ENCODE peak calls at places on chromosomes 3 and 15, in five cellular contexts. G is ACHN, A is neural crest cell, M is HFF-Myc, B is GM10248. Z is an unnamed sample.

GRCh38 chr15:42650208-42651066 is 75.0 kb downstream of the STARD9 start:
- DNase-seq in G (peak; percentile 67), M (peak; percentile 86), B (peak; percentile 69), A (peak; percentile 50), Z (peak; percentile 32)

GRCh38 chr3:157231071-157231470 is 71.1 kb upstream of the CCNL1 start:
- DNase-seq in A (no peak), B (no peak), M (no peak), G (no peak), Z (no peak)

GRCh38 chr15:39595621-39596221 is 14.8 kb downstream of the THBS1 start:
- DNase-seq in G (peak; percentile 33), M (no peak), B (no peak), A (no peak), Z (no peak)

GRCh38 chr15:70241561-70242320 is 144.0 kb upstream of the TLE3 start:
- DNase-seq in G (no peak), M (no peak), A (no peak), B (no peak), Z (no peak)

GRCh38 chr3:128993461-128994172 is at the start of gene CFAP92:
- DNase-seq in G (peak; percentile 72), M (no peak), A (peak; percentile 89), B (peak; percentile 94), Z (no peak)

GRCh38 chr3:15815696-15816095 is 17.9 kb upstream of the ANKRD28 start:
- DNase-seq in M (peak; percentile 42), G (peak; percentile 63), B (peak; percentile 15), A (no peak), Z (no peak)

GRCh38 chr15:100111103-100112060 is 230.4 kb downstream of the ADAMTS17 start:
- DNase-seq in G (peak; percentile 22), A (no peak), B (no peak), M (peak; percentile 56), Z (peak; percentile 1)

GRCh38 chr3:188165596-188165995 is 11.6 kb downstream of the LPP start:
- DNase-seq in G (peak; percentile 46), A (no peak), M (no peak), B (no peak), Z (no peak)

GRCh38 chr3:142029052-142029642 is 120.2 kb downstream of the TFDP2 start:
- DNase-seq in A (no peak), B (peak; percentile 49), G (no peak), M (no peak), Z (no peak)

GRCh38 chr15:59933607-59934006 is 70.5 kb upstream of the FOXB1 start:
- DNase-seq in A (no peak), M (no peak), B (no peak), G (peak; percentile 45), Z (no peak)

GRCh38 chr3:94115482-94115881 is 52.6 kb downstream of the NSUN3 start:
- DNase-seq in B (no peak), G (peak; percentile 35), A (peak; percentile 4), M (peak; percentile 27), Z (no peak)

GRCh38 chr3:101122678-101123077 is 129.5 kb upstream of the ABI3BP start:
- DNase-seq in A (no peak), G (no peak), B (no peak), M (no peak), Z (no peak)

GRCh38 chr3:164351126-164351525 is 727.2 kb downstream of the SI start:
- DNase-seq in M (no peak), A (no peak), G (no peak), B (no peak), Z (no peak)

GRCh38 chr3:41002104-41002503 is 197.2 kb upstream of the CTNNB1 start:
- DNase-seq in A (no peak), M (no peak), B (no peak), G (no peak), Z (no peak)

GRCh38 chr3:32817195-32817560 is 619 bp upstream of the TRIM71 start:
- DNase-seq in M (no peak), B (no peak), A (peak; percentile 43), G (no peak), Z (no peak)

GRCh38 chr15:83379574-83379973 is 67.6 kb upstream of the SH3GL3 start:
- DNase-seq in M (no peak), B (no peak), A (no peak), G (peak; percentile 25), Z (no peak)

GRCh38 chr3:111904376-111905241 is 45.5 kb downstream of the PHLDB2 start:
- DNase-seq in M (no peak), A (no peak), G (peak; percentile 90), B (no peak), Z (peak; percentile 98)

GRCh38 chr3:139301183-139301582 is 42.6 kb upstream of the MRPS22 start:
- DNase-seq in B (no peak), A (no peak), G (no peak), M (no peak), Z (no peak)

GRCh38 chr3:194352631-194353290 is 1.6 kb upstream of the CPN2 start:
- DNase-seq in M (no peak), G (no peak), A (no peak), B (no peak), Z (no peak)

GRCh38 chr15:92565351-92566125 is 90.0 kb downstream of the FAM174B start:
- DNase-seq in G (no peak), B (no peak), M (no peak), A (no peak), Z (no peak)

GRCh38 chr3:123297627-123297899 is 95.8 kb downstream of the SEC22A start:
- DNase-seq in A (no peak), M (no peak), B (no peak), G (no peak), Z (no peak)

GRCh38 chr3:58857423-58857822 is 190.8 kb upstream of the FAM3D start:
- DNase-seq in M (no peak), G (no peak), A (no peak), B (no peak), Z (no peak)

GRCh38 chr3:122758877-122759670 is 34.6 kb downstream of the HSPBAP1 start:
- DNase-seq in M (no peak), G (no peak), B (no peak), A (no peak), Z (no peak)

GRCh38 chr3:139460096-139460495 is 16.2 kb downstream of the RBP2 start:
- DNase-seq in A (no peak), G (no peak), B (no peak), M (no peak), Z (no peak)

GRCh38 chr3:101615525-101615924 is 41.5 kb downstream of the PCNP start:
- DNase-seq in G (no peak), B (no peak), A (no peak), M (no peak), Z (no peak)

GRCh38 chr3:5465183-5465582 is 277.7 kb downstream of the EDEM1 start:
- DNase-seq in M (no peak), G (no peak), A (no peak), B (no peak), Z (no peak)

GRCh38 chr15:45185903-45186770 is 1.6 kb downstream of the SHF start:
- DNase-seq in A (no peak), B (no peak), M (no peak), G (no peak), Z (no peak)

GRCh38 chr3:185460719-185461350 is 38.0 kb downstream of the TMEM41A start:
- DNase-seq in A (no peak), B (peak; percentile 14), G (peak; percentile 47), M (no peak), Z (no peak)

GRCh38 chr15:55289011-55289572 is 521 bp downstream of the RAB27A start:
- DNase-seq in B (peak; percentile 25), A (no peak), M (no peak), G (peak; percentile 4), Z (no peak)

GRCh38 chr3:196603683-196604082 is 35.2 kb downstream of the FBXO45 start:
- DNase-seq in A (no peak), B (no peak), M (no peak), G (no peak), Z (no peak)

GRCh38 chr3:14598143-14598569 is 53.4 kb upstream of the CCDC174 start:
- DNase-seq in B (peak; percentile 53), G (peak; percentile 36), A (peak; percentile 61), M (no peak), Z (no peak)

GRCh38 chr15:76431936-76432335 is 95.4 kb downstream of the ISL2 start:
- DNase-seq in M (no peak), B (no peak), A (no peak), G (peak; percentile 16), Z (no peak)

GRCh38 chr15:37253877-37254276 is 153.5 kb upstream of the MEIS2 start:
- DNase-seq in G (peak; percentile 3), B (no peak), M (no peak), A (no peak), Z (no peak)

Z was measured in epithelial cell of proximal tubule.